ENCODE peak calls at places on chromosomes 6 and 20, in nine cellular contexts. One of them, this sample, is unnamed.

GRCh38 chr6:13952101-13952500 is 27.3 kb downstream of the RNF182 start:
- DNase-seq in NCI-H1694 treated with DMSO at 0.1 percent for 48 hours: no peak
- DNase-seq in EL: no peak
- DNase-seq in T1000: no peak
- DNase-seq in NCI-H1436 treated with DMSO at 0.1 percent for 48 hours: no peak
- DNase-seq in uterus: no peak
- DNase-seq in cardiac fibroblast: no peak
- DNase-seq in fibroblast of lung: no peak
- DNase-seq in NCI-H524 treated with DMSO at 0.1 percent for 48 hours: peak
- DNase-seq in this sample: no peak

GRCh38 chr6:28807682-28808280 is 116.0 kb downstream of the TRIM27 start:
- DNase-seq in NCI-H1694 treated with DMSO at 0.1 percent for 48 hours: peak
- DNase-seq in EL: peak
- DNase-seq in T1000: no peak
- DNase-seq in NCI-H1436 treated with DMSO at 0.1 percent for 48 hours: no peak
- DNase-seq in uterus: no peak
- DNase-seq in cardiac fibroblast: peak
- DNase-seq in fibroblast of lung: peak
- DNase-seq in NCI-H524 treated with DMSO at 0.1 percent for 48 hours: no peak
- DNase-seq in this sample: peak

GRCh38 chr6:20652276-20652675 is 118.0 kb downstream of the CDKAL1 start:
- DNase-seq in NCI-H1694 treated with DMSO at 0.1 percent for 48 hours: no peak
- DNase-seq in EL: no peak
- DNase-seq in T1000: no peak
- DNase-seq in NCI-H1436 treated with DMSO at 0.1 percent for 48 hours: no peak
- DNase-seq in uterus: no peak
- DNase-seq in cardiac fibroblast: no peak
- DNase-seq in fibroblast of lung: no peak
- DNase-seq in NCI-H524 treated with DMSO at 0.1 percent for 48 hours: no peak
- DNase-seq in this sample: no peak

GRCh38 chr6:132648356-132648755 is 10.6 kb downstream of the TAAR1 start:
- DNase-seq in NCI-H1694 treated with DMSO at 0.1 percent for 48 hours: no peak
- DNase-seq in EL: peak
- DNase-seq in T1000: no peak
- DNase-seq in NCI-H1436 treated with DMSO at 0.1 percent for 48 hours: no peak
- DNase-seq in uterus: no peak
- DNase-seq in cardiac fibroblast: peak
- DNase-seq in fibroblast of lung: peak
- DNase-seq in NCI-H524 treated with DMSO at 0.1 percent for 48 hours: no peak
- DNase-seq in this sample: peak

GRCh38 chr20:38001981-38002380 is 31.3 kb downstream of the TTI1 start:
- DNase-seq in NCI-H1694 treated with DMSO at 0.1 percent for 48 hours: no peak
- DNase-seq in EL: peak
- DNase-seq in T1000: no peak
- DNase-seq in NCI-H1436 treated with DMSO at 0.1 percent for 48 hours: no peak
- DNase-seq in uterus: no peak
- DNase-seq in cardiac fibroblast: peak
- DNase-seq in fibroblast of lung: peak
- DNase-seq in NCI-H524 treated with DMSO at 0.1 percent for 48 hours: no peak
- DNase-seq in this sample: peak

GRCh38 chr6:74130641-74131040 is 434.6 kb downstream of the CD109 start:
- DNase-seq in NCI-H1694 treated with DMSO at 0.1 percent for 48 hours: no peak
- DNase-seq in EL: no peak
- DNase-seq in T1000: no peak
- DNase-seq in NCI-H1436 treated with DMSO at 0.1 percent for 48 hours: no peak
- DNase-seq in uterus: no peak
- DNase-seq in cardiac fibroblast: no peak
- DNase-seq in fibroblast of lung: no peak
- DNase-seq in NCI-H524 treated with DMSO at 0.1 percent for 48 hours: no peak
- DNase-seq in this sample: no peak

GRCh38 chr20:17390655-17391054 is 140.5 kb downstream of the BFSP1 start:
- DNase-seq in NCI-H1694 treated with DMSO at 0.1 percent for 48 hours: no peak
- DNase-seq in EL: no peak
- DNase-seq in T1000: no peak
- DNase-seq in NCI-H1436 treated with DMSO at 0.1 percent for 48 hours: no peak
- DNase-seq in uterus: no peak
- DNase-seq in cardiac fibroblast: no peak
- DNase-seq in fibroblast of lung: no peak
- DNase-seq in NCI-H524 treated with DMSO at 0.1 percent for 48 hours: no peak
- DNase-seq in this sample: no peak

GRCh38 chr6:32837651-32838113 is 857 bp downstream of the TAP2 start:
- DNase-seq in NCI-H1694 treated with DMSO at 0.1 percent for 48 hours: no peak
- DNase-seq in EL: peak
- DNase-seq in T1000: no peak
- DNase-seq in NCI-H1436 treated with DMSO at 0.1 percent for 48 hours: no peak
- DNase-seq in uterus: no peak
- DNase-seq in cardiac fibroblast: no peak
- DNase-seq in fibroblast of lung: peak
- DNase-seq in NCI-H524 treated with DMSO at 0.1 percent for 48 hours: no peak
- DNase-seq in this sample: peak

GRCh38 chr20:36355469-36356171 is 49.5 kb downstream of the DLGAP4 start:
- DNase-seq in NCI-H1694 treated with DMSO at 0.1 percent for 48 hours: no peak
- DNase-seq in EL: no peak
- DNase-seq in T1000: no peak
- DNase-seq in NCI-H1436 treated with DMSO at 0.1 percent for 48 hours: no peak
- DNase-seq in uterus: no peak
- DNase-seq in cardiac fibroblast: no peak
- DNase-seq in fibroblast of lung: no peak
- DNase-seq in NCI-H524 treated with DMSO at 0.1 percent for 48 hours: no peak
- DNase-seq in this sample: no peak